ENCODE peak calls at places on chromosomes 4 and X, in seven cellular contexts. C, Y, U, J, L, G and H are unnamed samples.

GRCh38 chrX:152738560-152738959 is 5.0 kb downstream of the MAGEA12 start:
- DNase-seq in C (no peak), Y (no peak), G (no peak), J (no peak), L (no peak), U (no peak), H (no peak)

GRCh38 chr4:112560084-112560483 is 44.1 kb upstream of the NEUROG2 start:
- DNase-seq in L (no peak), G (no peak), U (no peak), Y (no peak), C (no peak), J (no peak), H (no peak)

GRCh38 chr4:122783301-122784215 is 43.1 kb upstream of the FGF2 start:
- DNase-seq in U (peak; percentile 66), J (peak; percentile 72), C (peak; percentile 77), Y (no peak), G (peak; percentile 65), L (peak; percentile 17), H (peak; percentile 95)

GRCh38 chr4:26197018-26197779 is 123.6 kb upstream of the RBPJ start:
- DNase-seq in Y (peak; percentile 45), C (no peak), J (no peak), G (no peak), L (no peak), U (no peak), H (no peak)

GRCh38 chr4:108850407-108850709 is 87.5 kb upstream of the ETNPPL start:
- DNase-seq in U (no peak), Y (no peak), C (no peak), J (no peak), L (no peak), G (no peak), H (no peak)

GRCh38 chrX:336227-336626 is 17.6 kb upstream of the GTPBP6 start:
- DNase-seq in C (peak; percentile 48), G (no peak), Y (no peak), J (no peak), U (no peak), L (no peak), H (no peak)

GRCh38 chr4:23945521-23946017 is 55.7 kb upstream of the PPARGC1A start:
- DNase-seq in C (no peak), L (peak; percentile 63), J (no peak), G (no peak), U (no peak), Y (no peak), H (no peak)

GRCh38 chr4:155679343-155679742 is 12.7 kb downstream of the GUCY1A1 start:
- DNase-seq in G (no peak), L (peak; percentile 46), U (no peak), C (peak; percentile 78), Y (no peak), J (peak; percentile 15), H (no peak)

GRCh38 chr4:85684676-85685075 is 209.7 kb downstream of the ARHGAP24 start:
- DNase-seq in C (no peak), Y (no peak), L (no peak), J (no peak), U (no peak), G (no peak), H (no peak)

GRCh38 chr4:128524311-128524710 is 236.7 kb upstream of the PGRMC2 start:
- DNase-seq in L (peak; percentile 39), J (peak; percentile 25), U (peak; percentile 32), G (no peak), Y (no peak), C (no peak), H (no peak)

GRCh38 chrX:119636419-119636818 is 30.2 kb upstream of the NKRF start:
- DNase-seq in U (no peak), J (no peak), C (no peak), L (no peak), Y (no peak), G (no peak), H (no peak)

GRCh38 chrX:32937043-32937442 is 274.3 kb downstream of the DMD start:
- DNase-seq in G (no peak), C (no peak), L (no peak), J (no peak), Y (no peak), U (no peak), H (no peak)

GRCh38 chr4:108113229-108113628 is 55.5 kb downstream of the LEF1 start:
- DNase-seq in L (no peak), G (no peak), U (no peak), Y (peak; percentile 71), J (no peak), C (no peak), H (no peak)

GRCh38 chrX:14936561-14936960 is 63.3 kb downstream of the MOSPD2 start:
- DNase-seq in L (peak; percentile 24), Y (no peak), G (no peak), U (no peak), J (no peak), C (no peak), H (no peak)

DNA sequence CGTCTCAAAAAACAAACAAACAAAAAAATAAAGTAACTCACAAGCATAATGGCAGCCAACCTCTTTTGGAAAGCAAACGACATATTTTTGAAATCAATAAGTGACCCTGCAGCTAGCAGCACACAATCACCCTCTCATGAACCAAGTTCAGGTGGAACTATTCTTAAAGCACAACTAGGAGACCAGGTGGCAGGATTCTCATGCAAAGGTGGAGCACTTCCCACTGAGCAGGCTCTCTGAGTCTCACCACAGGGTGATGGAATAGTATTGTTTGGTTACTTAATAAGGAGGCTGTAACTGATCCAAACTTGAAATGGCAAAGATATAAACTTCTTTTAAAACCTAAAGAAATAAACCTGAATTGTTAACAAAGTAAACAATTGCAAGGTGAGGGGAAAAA is 1293.1 kb downstream of the PCDH19 start:
- DNase-seq in U (no peak), C (no peak), Y (no peak), G (no peak), J (no peak), L (no peak), H (no peak)
- H3K4me1 ChIP-seq in U (no peaks in the 10 kb centered on the region), C (no peaks in the 10 kb centered on the region), Y (no peaks in the 10 kb centered on the region), G (no peaks in the 10 kb centered on the region), J (no peaks in the 10 kb centered on the region), L (no peaks in the 10 kb centered on the region), H (no peaks in the 10 kb centered on the region)

GRCh38 chr4:78781086-78781630 is 5.0 kb downstream of the BMP2K start:
- DNase-seq in C (no peak), Y (no peak), J (no peak), L (no peak), U (no peak), G (no peak), H (no peak)

GRCh38 chr4:78779280-78779679 is 3.1 kb downstream of the BMP2K start:
- DNase-seq in C (no peak), L (no peak), Y (no peak), U (no peak), J (no peak), G (no peak), H (no peak)

GRCh38 chr4:78778530-78778929 is 2.4 kb downstream of the BMP2K start:
- DNase-seq in L (no peak), U (no peak), Y (no peak), G (no peak), J (no peak), C (no peak), H (no peak)

GRCh38 chr4:78781925-78782324 is 5.8 kb downstream of the BMP2K start:
- DNase-seq in L (peak; percentile 45), J (no peak), C (no peak), Y (no peak), U (no peak), G (no peak), H (no peak)

DNA sequence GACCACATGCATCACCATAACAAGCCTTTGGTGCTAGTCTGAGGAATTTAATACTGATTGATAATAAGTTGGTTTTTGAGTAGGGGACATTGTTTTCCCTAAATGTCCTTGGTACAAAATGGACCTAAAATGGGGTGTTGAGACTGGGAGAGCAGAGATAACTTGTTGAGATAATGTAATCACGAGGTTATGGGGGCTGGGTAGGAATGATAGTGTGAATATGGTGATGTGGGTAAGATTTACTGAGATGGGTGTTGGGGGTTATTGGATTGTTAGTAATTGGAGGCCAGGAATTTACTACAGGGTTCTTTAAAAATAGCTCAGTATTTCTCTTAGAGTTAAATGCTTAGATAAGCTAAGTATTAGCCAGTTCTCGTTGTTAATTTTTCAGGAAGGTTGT is 3.9 kb downstream of the BMP2K start:
- DNase-seq in L (no peak), G (no peak), J (no peak), C (no peak), Y (no peak), U (no peak), H (no peak)
- H3K4me1 ChIP-seq in L (peaks cover 25% of the 10 kb centered on the region), G (peaks cover 7% of the 10 kb centered on the region), J (peaks cover 71% of the 10 kb centered on the region), C (peaks cover 33% of the 10 kb centered on the region), Y (peaks cover 17% of the 10 kb centered on the region), U (peaks cover 89% of the 10 kb centered on the region), H (no peaks in the 10 kb centered on the region)

DNA sequence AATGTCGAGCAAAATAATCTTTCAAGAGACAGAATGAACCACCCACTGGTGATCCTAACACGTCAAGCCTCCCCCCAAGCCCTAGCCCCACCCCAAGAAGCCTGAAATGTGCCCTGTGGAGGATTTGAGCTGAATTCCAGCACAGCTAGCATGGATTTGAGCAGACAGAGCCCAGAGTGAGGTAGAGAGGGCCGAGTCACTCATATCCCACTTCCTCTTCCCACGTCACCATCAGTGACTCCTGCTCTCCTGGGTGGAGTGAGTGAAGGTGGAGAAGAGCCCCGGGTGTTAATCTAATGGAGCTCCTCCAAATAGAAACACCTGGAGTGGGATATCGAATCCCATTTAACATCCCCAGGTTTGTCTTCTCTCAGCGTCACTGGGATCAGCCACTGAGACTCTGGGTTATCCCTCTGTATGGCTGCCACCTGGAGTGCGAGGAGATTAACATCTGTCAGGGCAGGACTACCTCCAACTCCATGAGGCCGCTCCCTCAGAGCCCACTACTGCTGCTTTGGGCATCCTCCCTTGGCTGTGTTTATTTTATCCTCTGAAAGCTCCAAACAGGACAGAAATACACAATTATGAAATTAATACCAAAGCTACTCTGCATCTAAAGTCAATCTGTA is 136.6 kb downstream of the NWD2 start:
- DNase-seq in G (no peak), U (no peak), Y (no peak), C (no peak), J (no peak), L (no peak), H (no peak)
- H3K4me1 ChIP-seq in G (no peaks in the 10 kb centered on the region), U (no peaks in the 10 kb centered on the region), Y (no peaks in the 10 kb centered on the region), C (no peaks in the 10 kb centered on the region), J (no peaks in the 10 kb centered on the region), L (no peaks in the 10 kb centered on the region), H (no peaks in the 10 kb centered on the region)

DNA sequence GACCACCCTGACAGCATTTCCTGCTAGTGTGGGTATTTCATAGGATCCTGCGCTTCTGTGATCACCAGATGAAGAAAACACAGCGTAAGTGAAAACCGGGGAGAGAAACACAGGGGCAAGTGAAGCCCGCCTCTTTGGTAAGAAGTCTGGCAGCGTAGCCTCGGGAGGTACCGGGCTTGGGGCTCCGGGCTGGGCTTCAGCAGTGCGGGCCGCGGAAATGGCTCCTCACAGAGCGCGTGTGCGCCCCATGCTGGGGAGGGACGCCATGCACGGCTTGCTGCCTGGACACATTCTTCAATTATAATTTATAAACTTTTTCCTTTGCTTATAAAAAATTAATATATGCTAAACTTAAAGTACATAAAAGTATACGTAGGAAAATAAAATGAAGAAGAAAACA is 151.5 kb downstream of the AFAP1 start:
- DNase-seq in Y (no peak), U (no peak), G (no peak), C (peak; percentile 55), J (no peak), L (no peak), H (no peak)
- H3K4me1 ChIP-seq in Y (no peaks in the 10 kb centered on the region), U (peaks cover 39% of the 10 kb centered on the region), G (peaks cover 9% of the 10 kb centered on the region), C (peaks cover 36% of the 10 kb centered on the region), J (peaks cover 19% of the 10 kb centered on the region), L (no peaks in the 10 kb centered on the region), H (no peaks in the 10 kb centered on the region)

GRCh38 chr4:42483426-42484379 is 86.4 kb downstream of the SHISA3 start:
- DNase-seq in Y (no peak), L (no peak), U (no peak), G (no peak), J (no peak), C (peak; percentile 76), H (no peak)
- H3K4me1 ChIP-seq in Y (no peaks in the 10 kb centered on the region), L (no peaks in the 10 kb centered on the region), U (no peaks in the 10 kb centered on the region), G (no peaks in the 10 kb centered on the region), J (peaks cover 6% of the 10 kb centered on the region), C (no peaks in the 10 kb centered on the region), H (peaks cover 5% of the 10 kb centered on the region)

GRCh38 chr4:2792396-2792710 is 532 bp upstream of the SH3BP2 start:
- DNase-seq in Y (no peak), J (no peak), G (no peak), U (no peak), L (peak; percentile 5), C (no peak), H (no peak)
- H3K4me1 ChIP-seq in Y (peaks cover 44% of the 10 kb centered on the region), J (peaks cover 61% of the 10 kb centered on the region), G (peaks cover 23% of the 10 kb centered on the region), U (peaks cover 81% of the 10 kb centered on the region), L (peaks cover 35% of the 10 kb centered on the region), C (peaks cover 55% of the 10 kb centered on the region), H (peaks cover 8% of the 10 kb centered on the region)